ENCODE peak calls at places on chromosomes 13 and 19, in ten cellular contexts. V is tibial artery; U is iPS-NIHi11; D is adrenal gland; E is cardiac muscle cell; Y is progenitor cell of endocrine pancreas; P is AG09309; C is pancreas; M is activated naive CD8-positive, alpha-beta T cell treated with anti-CD3 and anti-CD28 coated beads, Interleukin-2, amount 50 U/mL, for 24 hours; A is hepatic stellate cell. J is an unnamed sample.
A peak's percentile ranks its signal among the peaks of the same experiment; 100 is the strongest.

GRCh38 chr13:51479199-51479523 is 26.3 kb upstream of the INTS6 start:
- DNase-seq in M (no peak), P (no peak), D (no peak), U (no peak), C (no peak), E (peak; percentile 25), V (no peak), Y (no peak), A (peak; percentile 50), J (no peak)

GRCh38 chr19:57903298-57904174 is 12.9 kb downstream of the ZNF417 start:
- DNase-seq in D (no peak), U (peak; percentile 27), A (peak; percentile 36), M (no peak), Y (no peak), E (peak; percentile 75), C (no peak), P (peak; percentile 35), V (no peak), J (no peak)

GRCh38 chr19:20359933-20360720 is 193.1 kb downstream of the ZNF486 start:
- DNase-seq in E (no peak), D (no peak), Y (peak; percentile 30), A (no peak), V (no peak), M (peak; percentile 2), P (no peak), C (no peak), U (peak; percentile 28), J (no peak)

GRCh38 chr19:33902802-33903488 is 106.3 kb downstream of the KCTD15 start:
- DNase-seq in U (no peak), E (no peak), M (no peak), C (no peak), A (no peak), V (no peak), D (no peak), P (no peak), Y (no peak), J (no peak)

GRCh38 chr13:98474761-98475160 is 102.1 kb downstream of the STK24 start:
- DNase-seq in A (no peak), Y (no peak), C (no peak), M (no peak), P (no peak), V (no peak), U (no peak), D (no peak), E (no peak), J (no peak)

GRCh38 chr19:4472174-4472974 is at the start of gene HDGFL2:
- DNase-seq in U (no peak), Y (no peak), E (no peak), M (no peak), D (no peak), C (peak; percentile 79), V (no peak), P (no peak), A (no peak), J (no peak)

GRCh38 chr19:54905908-54906511 is at the start of gene NCR1:
- DNase-seq in C (no peak), U (no peak), A (no peak), E (no peak), M (peak; percentile 13), V (no peak), D (peak; percentile 17), Y (no peak), P (no peak), J (no peak)

GRCh38 chr19:1826557-1827521 is 14.8 kb upstream of the ATP8B3 start:
- DNase-seq in M (no peak), C (peak; percentile 72), Y (no peak), D (peak; percentile 79), A (no peak), V (no peak), E (peak; percentile 24), U (peak; percentile 79), P (no peak), J (no peak)

GRCh38 chr13:77207943-77208342 is 119.0 kb downstream of the MYCBP2 start:
- DNase-seq in Y (no peak), E (peak; percentile 60), M (no peak), V (no peak), C (no peak), P (peak; percentile 67), D (no peak), A (peak; percentile 9), U (no peak), J (no peak)

GRCh38 chr13:79808475-79808874 is 327.5 kb downstream of the NDFIP2 start:
- DNase-seq in A (no peak), M (no peak), Y (no peak), C (peak; percentile 30), V (no peak), P (no peak), E (no peak), D (no peak), U (no peak), J (no peak)

GRCh38 chr13:20658451-20658850 is 45.0 kb upstream of the IL17D start:
- DNase-seq in Y (no peak), V (no peak), C (no peak), A (no peak), U (no peak), M (no peak), P (no peak), E (peak; percentile 44), D (no peak), J (no peak)

GRCh38 chr13:102280366-102280765 is 121.5 kb downstream of the FGF14 start:
- DNase-seq in P (no peak), E (no peak), M (no peak), A (no peak), U (no peak), D (no peak), Y (no peak), C (no peak), V (no peak), J (no peak)

GRCh38 chr13:104571161-104571889 is 1505.1 kb upstream of the SLC10A2 start:
- DNase-seq in U (peak; percentile 45), P (no peak), E (peak; percentile 90), C (no peak), A (peak; percentile 1), D (peak; percentile 84), V (peak; percentile 62), Y (peak; percentile 56), M (no peak), J (no peak)

GRCh38 chr19:16366433-16367268 is 42.0 kb downstream of the KLF2 start:
- DNase-seq in D (no peak), E (no peak), A (no peak), M (no peak), U (no peak), P (no peak), V (no peak), Y (no peak), C (peak; percentile 12), J (peak; percentile 69)

GRCh38 chr13:67554296-67554695 is 324.2 kb upstream of the PCDH9 start:
- DNase-seq in V (no peak), A (no peak), P (no peak), E (no peak), C (no peak), M (no peak), D (no peak), Y (no peak), U (no peak), J (no peak)

GRCh38 chr19:42601811-42602443 is 7.2 kb upstream of the CEACAM8 start:
- DNase-seq in C (no peak), Y (peak; percentile 23), D (peak; percentile 29), E (peak; percentile 47), P (no peak), A (peak; percentile 47), V (no peak), U (peak; percentile 63), M (peak; percentile 33), J (no peak)

GRCh38 chr19:41904118-41904870 is 21.3 kb downstream of the ARHGEF1 start:
- DNase-seq in A (no peak), Y (peak; percentile 45), U (no peak), D (no peak), P (no peak), E (no peak), V (no peak), M (no peak), C (peak; percentile 68), J (no peak)

GRCh38 chr19:30428856-30429255 is 56.7 kb downstream of the ZNF536 start:
- DNase-seq in P (no peak), V (no peak), D (no peak), C (no peak), E (no peak), A (no peak), U (no peak), M (no peak), Y (no peak), J (no peak)

GRCh38 chr13:19769854-19770253 is 12.9 kb downstream of the PSPC1 start:
- DNase-seq in Y (no peak), C (no peak), D (no peak), V (no peak), P (no peak), A (no peak), U (no peak), M (no peak), E (no peak), J (no peak)

GRCh38 chr19:4547303-4548237 is 7.7 kb upstream of the LRG1 start:
- DNase-seq in P (no peak), A (no peak), M (peak; percentile 36), Y (no peak), C (peak; percentile 76), D (peak; percentile 69), U (peak; percentile 44), E (peak; percentile 23), V (no peak), J (no peak)

GRCh38 chr19:52600639-52601024 is 30.5 kb downstream of the ZNF701 start:
- DNase-seq in D (no peak), P (no peak), U (no peak), E (no peak), A (no peak), M (no peak), C (peak; percentile 75), Y (peak; percentile 23), V (peak; percentile 28), J (no peak)

GRCh38 chr13:75452564-75452963 is 29.4 kb downstream of the TBC1D4 start:
- DNase-seq in Y (no peak), V (no peak), A (no peak), D (no peak), U (no peak), E (peak; percentile 57), C (no peak), P (no peak), M (no peak), J (no peak)

GRCh38 chr19:1429750-1430149 is 8.4 kb upstream of the RPS15 start:
- DNase-seq in Y (no peak), M (no peak), V (no peak), P (no peak), A (no peak), C (no peak), U (no peak), D (peak; percentile 93), E (peak; percentile 45), J (no peak)

GRCh38 chr13:99331881-99332293 is 24.7 kb upstream of the GPR183 start:
- DNase-seq in M (peak; percentile 50), E (no peak), P (no peak), A (no peak), U (no peak), V (no peak), C (no peak), D (no peak), Y (no peak), J (peak; percentile 79)

GRCh38 chr19:4660993-4661392 is 9.1 kb downstream of the MYDGF start:
- DNase-seq in C (no peak), Y (no peak), D (no peak), E (no peak), U (no peak), V (no peak), A (no peak), M (no peak), P (no peak), J (no peak)

GRCh38 chr13:39493966-39494365 is 109.0 kb downstream of the LHFPL6 start:
- DNase-seq in E (no peak), U (no peak), V (no peak), A (no peak), D (no peak), P (no peak), C (no peak), Y (no peak), M (no peak), J (no peak)

J was measured in GM12878.